ENCODE peak calls at places on chromosomes 1 and 21, in six cellular contexts. One of them, this sample, is unnamed.

GRCh38 chr1:74584185-74584584 is 71.8 kb upstream of the LRRC53 start:
- DNase-seq in HepG2: no peak
- DNase-seq in ovary: no peak
- DNase-seq in fibroblast of villous mesenchyme: peak; percentile 52
- DNase-seq in AG04450: no peak
- DNase-seq in MM.1S: no peak
- DNase-seq in this sample: no peak

GRCh38 chr1:95223110-95223509 is 10.9 kb upstream of the RWDD3 start:
- DNase-seq in fibroblast of villous mesenchyme: peak; percentile 51
- DNase-seq in AG04450: peak; percentile 13
- DNase-seq in HepG2: no peak
- DNase-seq in ovary: no peak
- DNase-seq in MM.1S: no peak
- DNase-seq in this sample: no peak

GRCh38 chr1:214155987-214156567 is 124.9 kb upstream of the SMYD2 start:
- DNase-seq in HepG2: no peak
- DNase-seq in ovary: no peak
- DNase-seq in MM.1S: no peak
- DNase-seq in fibroblast of villous mesenchyme: no peak
- DNase-seq in AG04450: no peak
- DNase-seq in this sample: no peak

GRCh38 chr21:27213328-27213727 is 246.4 kb upstream of the ADAMTS5 start:
- DNase-seq in ovary: no peak
- DNase-seq in fibroblast of villous mesenchyme: peak; percentile 59
- DNase-seq in MM.1S: no peak
- DNase-seq in AG04450: no peak
- DNase-seq in HepG2: no peak
- DNase-seq in this sample: no peak

GRCh38 chr1:55767171-55767570 is 552.0 kb upstream of the USP24 start:
- DNase-seq in AG04450: no peak
- DNase-seq in ovary: no peak
- DNase-seq in HepG2: no peak
- DNase-seq in fibroblast of villous mesenchyme: no peak
- DNase-seq in MM.1S: no peak
- DNase-seq in this sample: no peak

GRCh38 chr1:89489037-89489729 is 35.4 kb upstream of the LRRC8B start:
- DNase-seq in MM.1S: no peak
- DNase-seq in AG04450: no peak
- DNase-seq in HepG2: no peak
- DNase-seq in fibroblast of villous mesenchyme: no peak
- DNase-seq in ovary: no peak
- DNase-seq in this sample: no peak

GRCh38 chr1:18332626-18333025 is 148.1 kb upstream of the KLHDC7A start:
- DNase-seq in fibroblast of villous mesenchyme: no peak
- DNase-seq in MM.1S: no peak
- DNase-seq in HepG2: no peak
- DNase-seq in AG04450: no peak
- DNase-seq in ovary: no peak
- DNase-seq in this sample: no peak

GRCh38 chr1:26938004-26938658 is 16.6 kb downstream of the NUDC start:
- DNase-seq in fibroblast of villous mesenchyme: peak; percentile 37
- DNase-seq in HepG2: peak; percentile 98
- DNase-seq in AG04450: no peak
- DNase-seq in MM.1S: no peak
- DNase-seq in ovary: no peak
- DNase-seq in this sample: no peak

GRCh38 chr1:38577385-38577784 is 282.2 kb downstream of the RRAGC start:
- DNase-seq in HepG2: no peak
- DNase-seq in fibroblast of villous mesenchyme: no peak
- DNase-seq in ovary: no peak
- DNase-seq in AG04450: no peak
- DNase-seq in MM.1S: no peak
- DNase-seq in this sample: no peak

GRCh38 chr1:174812656-174813055 is 187.1 kb upstream of the CACYBP start:
- DNase-seq in HepG2: peak; percentile 95
- DNase-seq in fibroblast of villous mesenchyme: no peak
- DNase-seq in ovary: no peak
- DNase-seq in AG04450: no peak
- DNase-seq in MM.1S: no peak
- DNase-seq in this sample: no peak

DNA sequence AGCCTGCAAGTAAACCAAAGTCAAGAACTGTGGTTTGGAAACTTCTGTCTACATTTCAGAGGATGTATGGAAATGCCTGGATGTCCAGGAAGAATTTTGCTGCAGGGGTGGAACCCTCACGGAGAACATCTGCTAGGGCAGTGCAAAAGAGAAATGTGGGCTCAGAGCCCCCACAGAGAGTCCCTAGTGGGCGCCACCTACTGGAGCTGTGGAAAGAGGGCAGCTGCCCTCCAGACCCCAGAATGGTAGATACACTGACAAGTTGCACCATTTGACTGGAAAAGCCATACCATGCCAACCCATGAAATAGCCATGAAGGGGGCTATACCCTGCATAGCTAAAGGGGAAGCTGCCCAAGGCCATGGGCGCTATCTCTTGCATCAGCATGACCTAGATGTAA is 1672.4 kb downstream of the KCNT2 start:
- DNase-seq in ovary: no peak
- DNase-seq in fibroblast of villous mesenchyme: no peak
- DNase-seq in AG04450: no peak
- DNase-seq in HepG2: no peak
- DNase-seq in MM.1S: no peak
- DNase-seq in this sample: no peak
- TF ChIP-seq CTCF in ovary: no peak
- TF ChIP-seq CTCF in fibroblast of villous mesenchyme: no peak
- TF ChIP-seq CTCF in AG04450: no peak
- TF ChIP-seq CTCF in HepG2: no peak
- TF ChIP-seq CTCF in MM.1S: no peak
- TF ChIP-seq CTCF in this sample: peak; percentile 13

GRCh38 chr1:4369335-4369734 is 285.1 kb upstream of the AJAP1 start:
- DNase-seq in fibroblast of villous mesenchyme: no peak
- DNase-seq in HepG2: no peak
- DNase-seq in AG04450: no peak
- DNase-seq in ovary: no peak
- DNase-seq in MM.1S: no peak
- DNase-seq in this sample: no peak
- H3K4me3 ChIP-seq in fibroblast of villous mesenchyme: no peak overlapping the region
- H3K4me3 ChIP-seq in HepG2: no peak overlapping the region
- H3K4me3 ChIP-seq in AG04450: no peak overlapping the region
- H3K4me3 ChIP-seq in ovary: no peak overlapping the region
- H3K4me3 ChIP-seq in MM.1S: no peak overlapping the region
- H3K4me3 ChIP-seq in this sample: no peak overlapping the region

DNA sequence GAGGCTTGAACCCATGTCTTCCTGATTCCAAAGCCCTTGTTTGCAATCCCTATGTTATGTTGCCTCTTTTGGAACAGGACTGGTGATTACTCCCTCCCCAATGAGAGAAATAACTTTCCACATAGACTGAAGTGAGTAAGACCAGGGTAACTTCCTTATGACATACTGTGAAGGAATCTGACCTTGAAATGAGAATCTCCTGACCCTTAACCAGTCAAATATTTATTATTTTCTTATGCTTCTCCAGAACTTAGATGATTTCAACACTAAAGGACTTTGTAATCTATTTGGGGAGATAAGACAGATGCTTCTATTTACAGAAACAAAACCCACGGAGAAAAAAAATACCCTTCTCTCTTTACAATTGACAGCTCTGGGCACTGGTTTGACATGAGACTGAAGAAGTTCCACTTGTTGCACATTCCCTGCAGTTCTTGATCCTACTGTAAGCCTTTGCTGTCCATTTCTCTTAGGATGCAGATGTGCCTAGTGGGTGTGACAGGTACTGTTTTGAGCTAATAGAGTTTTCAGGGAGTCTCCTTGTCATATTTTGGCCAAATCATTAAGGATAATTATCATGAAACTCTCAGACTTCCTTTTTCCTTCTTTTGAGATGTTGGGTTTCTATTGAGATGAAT is 3.9 kb upstream of the RPTN start:
- DNase-seq in ovary: no peak
- DNase-seq in HepG2: peak; percentile 28
- DNase-seq in fibroblast of villous mesenchyme: peak; percentile 86
- DNase-seq in MM.1S: no peak
- DNase-seq in AG04450: no peak
- DNase-seq in this sample: no peak
- TF ChIP-seq CTCF in ovary: no peak
- TF ChIP-seq CTCF in HepG2: no peak
- TF ChIP-seq CTCF in fibroblast of villous mesenchyme: no peak
- TF ChIP-seq CTCF in MM.1S: no peak
- TF ChIP-seq CTCF in AG04450: no peak
- TF ChIP-seq CTCF in this sample: no peak

GRCh38 chr1:33348676-33349080 is 27.8 kb upstream of the A3GALT2 start:
- DNase-seq in fibroblast of villous mesenchyme: peak; percentile 53
- DNase-seq in HepG2: no peak
- DNase-seq in ovary: no peak
- DNase-seq in MM.1S: peak; percentile 10
- DNase-seq in AG04450: no peak
- DNase-seq in this sample: no peak

GRCh38 chr1:33348194-33348593 is 27.3 kb upstream of the A3GALT2 start:
- DNase-seq in HepG2: no peak
- DNase-seq in AG04450: no peak
- DNase-seq in MM.1S: no peak
- DNase-seq in fibroblast of villous mesenchyme: peak; percentile 39
- DNase-seq in ovary: no peak
- DNase-seq in this sample: no peak

GRCh38 chr1:33349081-33349759 is 28.3 kb upstream of the A3GALT2 start:
- DNase-seq in HepG2: no peak
- DNase-seq in AG04450: no peak
- DNase-seq in fibroblast of villous mesenchyme: peak; percentile 39
- DNase-seq in MM.1S: peak; percentile 41
- DNase-seq in ovary: peak; percentile 78
- DNase-seq in this sample: peak; percentile 56

GRCh38 chr1:33346921-33347649 is 26.2 kb upstream of the A3GALT2 start:
- DNase-seq in HepG2: peak; percentile 94
- DNase-seq in ovary: no peak
- DNase-seq in fibroblast of villous mesenchyme: peak; percentile 97
- DNase-seq in AG04450: no peak
- DNase-seq in MM.1S: no peak
- DNase-seq in this sample: no peak

DNA sequence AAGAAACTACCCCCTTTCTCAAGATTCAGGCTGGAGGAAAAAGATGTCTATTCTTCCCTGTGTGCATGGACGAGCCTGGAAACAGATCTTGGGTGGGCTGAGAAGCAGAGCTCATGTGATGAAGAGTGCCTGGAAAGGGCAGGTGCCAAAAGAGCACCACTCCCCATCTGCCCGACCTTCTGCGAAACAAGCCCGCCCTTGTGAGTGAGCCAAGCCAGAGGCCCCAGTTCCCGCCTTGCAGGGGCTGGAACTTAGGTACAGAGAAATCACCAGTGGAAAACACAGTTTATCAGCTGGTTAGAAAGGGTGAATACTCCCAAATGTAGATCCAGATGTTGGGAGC is 26.7 kb upstream of the A3GALT2 start:
- DNase-seq in fibroblast of villous mesenchyme: peak; percentile 70
- DNase-seq in MM.1S: no peak
- DNase-seq in HepG2: peak; percentile 61
- DNase-seq in ovary: peak; percentile 70
- DNase-seq in AG04450: no peak
- DNase-seq in this sample: no peak
- H3K4me3 ChIP-seq in fibroblast of villous mesenchyme: peak overlapping the region; percentile 85
- H3K4me3 ChIP-seq in MM.1S: no peak overlapping the region
- H3K4me3 ChIP-seq in HepG2: peak overlapping the region; percentile 88
- H3K4me3 ChIP-seq in ovary: peak overlapping the region; percentile 87
- H3K4me3 ChIP-seq in AG04450: peak overlapping the region; percentile 87
- H3K4me3 ChIP-seq in this sample: no peak overlapping the region

GRCh38 chr1:193181985-193182384 is 4.4 kb downstream of the B3GALT2 start:
- DNase-seq in fibroblast of villous mesenchyme: no peak
- DNase-seq in ovary: no peak
- DNase-seq in AG04450: no peak
- DNase-seq in MM.1S: no peak
- DNase-seq in HepG2: no peak
- DNase-seq in this sample: no peak
- TF ChIP-seq CTCF in fibroblast of villous mesenchyme: no peak
- TF ChIP-seq CTCF in ovary: no peak
- TF ChIP-seq CTCF in AG04450: no peak
- TF ChIP-seq CTCF in MM.1S: no peak
- TF ChIP-seq CTCF in HepG2: no peak
- TF ChIP-seq CTCF in this sample: no peak

DNA sequence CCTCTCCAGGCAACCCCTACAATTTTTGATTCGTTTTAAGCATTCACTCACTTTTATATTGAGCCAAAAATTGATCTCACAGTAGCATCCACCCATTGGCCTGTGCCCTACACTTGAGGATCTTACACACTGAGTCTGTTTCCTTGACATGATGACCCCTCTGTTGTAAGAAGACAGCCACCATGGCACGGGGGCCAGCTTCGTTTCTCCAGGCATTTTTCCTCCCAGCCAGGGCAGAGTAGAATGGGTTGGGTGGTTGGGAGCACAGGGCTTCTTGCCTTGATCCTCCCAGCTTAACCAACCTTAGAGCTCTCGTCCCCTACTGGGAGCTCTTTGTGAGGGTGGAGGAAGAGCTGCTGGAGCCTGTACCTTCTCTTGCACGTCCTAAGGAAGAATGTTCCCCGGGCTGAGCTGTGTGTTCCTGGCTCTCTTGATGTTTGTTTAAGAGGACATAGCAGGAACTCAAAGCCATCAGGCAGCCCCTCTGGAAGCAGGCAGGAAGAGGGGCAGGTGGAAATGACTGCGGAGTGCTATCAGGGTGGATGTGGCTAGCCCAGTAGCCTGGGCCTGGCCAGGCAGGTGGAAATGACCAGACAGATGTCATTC is 213.2 kb upstream of the TMEM51 start:
- DNase-seq in HepG2: peak; percentile 54
- DNase-seq in AG04450: no peak
- DNase-seq in fibroblast of villous mesenchyme: no peak
- DNase-seq in ovary: no peak
- DNase-seq in MM.1S: no peak
- DNase-seq in this sample: no peak
- H3K4me3 ChIP-seq in HepG2: no peak overlapping the region
- H3K4me3 ChIP-seq in AG04450: no peak overlapping the region
- H3K4me3 ChIP-seq in fibroblast of villous mesenchyme: no peak overlapping the region
- H3K4me3 ChIP-seq in ovary: no peak overlapping the region
- H3K4me3 ChIP-seq in MM.1S: no peak overlapping the region
- H3K4me3 ChIP-seq in this sample: no peak overlapping the region

GRCh38 chr1:61004269-61005003 is 77.9 kb upstream of the NFIA start:
- DNase-seq in AG04450: no peak
- DNase-seq in MM.1S: no peak
- DNase-seq in fibroblast of villous mesenchyme: no peak
- DNase-seq in ovary: no peak
- DNase-seq in HepG2: no peak
- DNase-seq in this sample: no peak
- TF ChIP-seq CTCF in AG04450: no peak
- TF ChIP-seq CTCF in MM.1S: no peak
- TF ChIP-seq CTCF in fibroblast of villous mesenchyme: no peak
- TF ChIP-seq CTCF in ovary: no peak
- TF ChIP-seq CTCF in HepG2: no peak
- TF ChIP-seq CTCF in this sample: no peak

GRCh38 chr21:44548922-44549321 is 2.4 kb downstream of the KRTAP10-2 start:
- DNase-seq in MM.1S: no peak
- DNase-seq in ovary: no peak
- DNase-seq in fibroblast of villous mesenchyme: no peak
- DNase-seq in HepG2: no peak
- DNase-seq in AG04450: no peak
- DNase-seq in this sample: no peak

GRCh38 chr21:44549525-44550211 is 1.6 kb downstream of the KRTAP10-2 start:
- DNase-seq in MM.1S: no peak
- DNase-seq in HepG2: no peak
- DNase-seq in AG04450: no peak
- DNase-seq in ovary: no peak
- DNase-seq in fibroblast of villous mesenchyme: no peak
- DNase-seq in this sample: no peak

GRCh38 chr21:44550807-44551206 is 498 bp downstream of the KRTAP10-2 start:
- DNase-seq in fibroblast of villous mesenchyme: no peak
- DNase-seq in MM.1S: no peak
- DNase-seq in HepG2: no peak
- DNase-seq in AG04450: no peak
- DNase-seq in ovary: no peak
- DNase-seq in this sample: no peak

GRCh38 chr21:44548381-44548780 is 2.9 kb downstream of the KRTAP10-2 start:
- DNase-seq in fibroblast of villous mesenchyme: no peak
- DNase-seq in ovary: no peak
- DNase-seq in MM.1S: no peak
- DNase-seq in AG04450: no peak
- DNase-seq in HepG2: no peak
- DNase-seq in this sample: no peak

GRCh38 chr21:44547656-44548331 is 3.5 kb downstream of the KRTAP10-2 start:
- DNase-seq in fibroblast of villous mesenchyme: no peak
- DNase-seq in HepG2: no peak
- DNase-seq in ovary: no peak
- DNase-seq in AG04450: no peak
- DNase-seq in MM.1S: no peak
- DNase-seq in this sample: no peak
- H3K4me3 ChIP-seq in fibroblast of villous mesenchyme: no peak overlapping the region
- H3K4me3 ChIP-seq in HepG2: no peak overlapping the region
- H3K4me3 ChIP-seq in ovary: no peak overlapping the region
- H3K4me3 ChIP-seq in AG04450: no peak overlapping the region
- H3K4me3 ChIP-seq in MM.1S: no peak overlapping the region
- H3K4me3 ChIP-seq in this sample: no peak overlapping the region